ENCODE peak calls at places on chromosomes 4 and X, in eight cellular contexts. M, F, C, B, Q, Y, K and S are unnamed samples. For H3K4me1 and H3K36me3, the result is how much of the 10 kb centered on the place peaks cover.

GRCh38 chr4:81052119-81053068 is 21.9 kb downstream of the BMP3 start:
- DNase-seq in Q (peak), M (peak), B (no peak), Y (peak), C (peak), F (peak), K (peak), S (no peak)

GRCh38 chr4:173301518-173302201 is 32.5 kb downstream of the HMGB2 start:
- DNase-seq in F (peak), C (no peak), B (no peak), Q (no peak), Y (peak), M (no peak), K (no peak), S (no peak)

GRCh38 chr4:60805500-60806313 is 394.4 kb upstream of the ADGRL3 start:
- DNase-seq in F (peak), K (no peak), C (no peak), M (no peak), B (no peak), Q (no peak), Y (peak), S (no peak)

GRCh38 chr4:119676101-119676500 is 47.5 kb upstream of the PDE5A start:
- DNase-seq in F (no peak), M (no peak), Y (no peak), K (no peak), B (no peak), C (no peak), Q (no peak), S (no peak)

GRCh38 chr4:151537726-151538125 is 128.8 kb downstream of the FHIP1A start:
- DNase-seq in M (no peak), F (no peak), Y (peak), Q (no peak), C (no peak), B (no peak), K (no peak), S (no peak)

GRCh38 chr4:118732591-118733330 is 47.6 kb downstream of the METTL14 start:
- DNase-seq in C (no peak), K (no peak), F (peak), Q (no peak), B (no peak), Y (peak), M (no peak), S (no peak)

GRCh38 chr4:8472689-8473197 is 32.2 kb downstream of the TRMT44 start:
- DNase-seq in C (peak), K (no peak), B (no peak), F (peak), Y (peak), M (no peak), Q (no peak), S (peak)

GRCh38 chr4:66489783-66490452 is 819.6 kb upstream of the EPHA5 start:
- DNase-seq in Q (no peak), Y (peak), C (no peak), F (peak), K (no peak), B (no peak), M (no peak), S (no peak)

GRCh38 chr4:121112530-121112929 is 40.2 kb upstream of the NDNF start:
- DNase-seq in B (no peak), C (no peak), F (no peak), Y (no peak), M (no peak), K (no peak), Q (no peak), S (no peak)

GRCh38 chr4:36273276-36273675 is 8.1 kb upstream of the DTHD1 start:
- DNase-seq in C (no peak), Y (no peak), F (no peak), Q (no peak), M (no peak), K (no peak), B (no peak), S (no peak)

GRCh38 chrX:13033193-13033592 is 11.2 kb downstream of the FAM9C start:
- DNase-seq in Y (no peak), K (no peak), M (no peak), F (peak), Q (no peak), B (no peak), C (no peak), S (no peak)

GRCh38 chr4:41258783-41259182 is 2.1 kb downstream of the UCHL1 start:
- DNase-seq in M (no peak), B (no peak), F (peak), Q (no peak), Y (peak), C (no peak), K (no peak), S (no peak)

GRCh38 chrX:147875866-147876596 is 35.7 kb upstream of the FMR1 start:
- DNase-seq in F (no peak), B (no peak), K (no peak), Q (no peak), Y (no peak), C (no peak), M (no peak), S (no peak)

GRCh38 chr4:1008840-1009646 is 2.4 kb upstream of the FGFRL1 start:
- DNase-seq in F (no peak), K (peak), Q (peak), M (peak), B (peak), C (peak), Y (no peak), S (no peak)

GRCh38 chr4:144174401-144175067 is 34.0 kb upstream of the GYPA start:
- DNase-seq in B (no peak), F (peak), Y (peak), Q (no peak), K (no peak), M (no peak), C (no peak), S (no peak)

GRCh38 chr4:170388255-170388654 is 298.5 kb upstream of the AADAT start:
- DNase-seq in K (no peak), Q (no peak), Y (peak), F (peak), B (no peak), C (no peak), M (no peak), S (no peak)

GRCh38 chrX:134883134-134883700 is 107.6 kb upstream of the SMIM10 start:
- DNase-seq in K (no peak), M (no peak), C (no peak), Y (peak), B (no peak), Q (no peak), F (no peak), S (no peak)

GRCh38 chr4:742096-742741 is 36.6 kb downstream of the PCGF3 start:
- DNase-seq in B (no peak), Y (no peak), K (no peak), Q (no peak), F (no peak), M (no peak), C (no peak), S (no peak)

GRCh38 chr4:154506253-154506652 is 14.7 kb upstream of the DCHS2 start:
- DNase-seq in M (no peak), K (no peak), Q (no peak), B (no peak), Y (no peak), F (peak), C (no peak), S (no peak)

GRCh38 chr4:37381040-37381668 is 136.6 kb downstream of the NWD2 start:
- DNase-seq in Y (no peak), Q (no peak), K (no peak), F (no peak), C (no peak), B (no peak), M (no peak), S (no peak)

GRCh38 chr4:23368081-23368697 is 521.7 kb downstream of the PPARGC1A start:
- DNase-seq in M (no peak), Y (no peak), C (no peak), Q (peak), K (no peak), F (peak), B (no peak), S (no peak)

GRCh38 chr4:47490550-47490949 is 5.5 kb downstream of the ATP10D start:
- DNase-seq in K (no peak), F (no peak), M (no peak), Y (peak), Q (no peak), C (no peak), B (no peak), S (no peak)

GRCh38 chr4:134215636-134216340 is 14.2 kb upstream of the PABPC4L start:
- DNase-seq in K (no peak), F (peak), Q (no peak), Y (peak), B (no peak), C (no peak), M (no peak), S (no peak)

GRCh38 chr4:30537462-30537861 is 182.7 kb upstream of the PCDH7 start:
- DNase-seq in K (no peak), C (no peak), M (no peak), B (no peak), Y (peak), Q (no peak), F (peak), S (no peak)

DNA sequence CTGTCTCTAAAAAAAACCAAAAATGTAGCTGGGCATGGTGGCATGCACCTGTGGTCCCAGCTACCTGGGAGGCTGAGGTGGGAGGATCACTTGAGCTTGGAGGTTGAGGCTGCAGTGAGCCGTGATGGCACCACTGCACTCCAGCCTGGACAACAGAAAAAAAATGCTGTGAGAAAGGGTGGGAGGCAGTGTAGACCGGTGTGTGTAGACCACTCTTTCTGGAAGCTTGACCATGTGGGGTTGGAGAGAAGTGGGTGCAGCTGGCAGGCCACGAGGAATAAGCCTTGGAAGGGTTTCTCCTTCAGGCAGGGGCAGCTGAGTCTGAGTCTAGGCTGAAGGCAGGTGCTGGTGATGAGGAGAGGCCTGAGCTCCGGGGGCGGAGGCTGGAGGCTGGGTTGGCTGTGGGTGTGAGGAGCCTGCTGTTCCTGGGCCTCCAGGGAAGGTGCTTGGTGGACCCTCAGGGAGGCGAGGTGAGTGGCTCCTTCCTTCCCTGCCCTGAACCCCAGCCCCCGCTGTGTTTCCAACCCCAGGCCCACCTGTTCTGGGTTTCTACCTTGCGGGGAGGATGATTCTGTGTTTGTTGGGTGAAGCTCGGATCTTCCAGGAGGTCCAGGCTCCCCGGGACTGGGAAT is 9.3 kb upstream of the TBC1D14 start:
- DNase-seq in Q (peak), F (no peak), B (no peak), M (no peak), K (no peak), Y (no peak), C (no peak), S (no peak)
- H3K4me1 ChIP-seq in Q (under half), F (under half), B (under half), M (under half), K (under half), Y (under half), C (under half), S (under half)

GRCh38 chr4:88745581-88746163 is 48.0 kb upstream of the NAP1L5 start:
- DNase-seq in F (no peak), M (no peak), Q (no peak), B (no peak), Y (no peak), K (no peak), C (no peak), S (no peak)
- H3K36me3 ChIP-seq in F (under half), M (under half), Q (half or more), B (half or more), Y (under half), K (half or more), C (under half), S (under half)

DNA sequence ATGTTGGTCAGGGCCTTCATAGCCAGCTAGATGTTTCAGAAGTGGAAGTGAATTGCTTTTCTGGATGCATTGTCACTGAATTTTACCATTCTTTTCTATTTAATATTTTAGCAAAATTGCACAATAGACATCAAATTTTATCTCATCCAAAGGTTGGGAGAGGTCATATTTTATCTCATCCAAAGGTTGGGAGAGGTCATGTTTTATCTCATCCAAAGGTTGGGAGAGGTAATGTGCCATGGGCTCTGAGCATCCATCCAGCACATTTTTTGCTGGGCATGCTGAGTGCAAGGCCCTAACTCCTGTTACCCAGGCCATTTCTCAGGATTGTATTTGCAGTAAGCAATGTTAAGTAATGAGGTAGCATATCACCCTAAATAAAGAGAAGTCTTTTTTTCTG is 14.7 kb upstream of the CYP2U1 start:
- DNase-seq in B (no peak), C (no peak), Y (no peak), Q (no peak), M (no peak), K (no peak), F (no peak), S (no peak)
- H3K4me1 ChIP-seq in B (under half), C (under half), Y (under half), Q (under half), M (under half), K (under half), F (under half), S (under half)

GRCh38 chr4:93645120-93645519 is 183.4 kb upstream of the ATOH1 start:
- DNase-seq in C (no peak), Q (no peak), M (no peak), B (no peak), K (no peak), Y (no peak), F (no peak), S (no peak)

GRCh38 chr4:93649828-93650227 is 178.7 kb upstream of the ATOH1 start:
- DNase-seq in C (no peak), Q (no peak), Y (no peak), B (no peak), F (no peak), M (no peak), K (no peak), S (no peak)

GRCh38 chr4:93648258-93648657 is 180.3 kb upstream of the ATOH1 start:
- DNase-seq in Y (no peak), C (no peak), M (no peak), K (no peak), B (no peak), F (no peak), Q (no peak), S (no peak)

DNA sequence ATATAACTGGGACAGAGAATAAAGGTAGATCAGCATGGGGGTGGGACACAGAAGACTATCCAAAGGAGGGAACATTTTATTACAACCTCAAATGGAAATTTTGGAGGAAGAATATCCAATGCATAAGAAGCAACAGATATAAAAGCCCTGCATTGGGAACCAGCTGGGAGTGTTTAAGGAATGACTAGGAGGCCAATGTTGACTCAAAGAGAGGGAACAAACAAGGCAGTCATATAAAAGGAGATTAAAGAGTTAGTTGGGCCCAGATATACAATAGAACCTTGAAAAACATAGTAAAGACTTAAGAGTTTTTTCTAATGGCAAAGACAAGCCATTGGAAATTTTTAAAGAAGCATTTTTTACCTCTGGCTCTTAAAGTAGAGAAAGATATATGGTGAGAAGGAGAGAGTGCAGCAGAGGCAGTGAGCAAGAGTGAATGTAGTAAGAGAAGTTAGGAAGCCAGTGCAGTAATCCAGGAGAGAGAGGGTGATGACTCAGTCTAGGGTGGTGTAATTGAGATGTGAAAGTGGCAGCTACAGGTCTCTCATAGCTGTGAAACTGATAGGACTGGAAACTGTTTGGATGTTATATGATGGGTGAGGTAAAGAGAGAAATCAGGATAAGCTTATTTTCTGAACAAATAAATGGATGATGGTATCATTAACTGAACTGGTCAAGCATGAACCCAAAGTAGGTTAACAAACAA is 182.2 kb upstream of the ATOH1 start:
- DNase-seq in B (no peak), F (peak), K (no peak), Y (no peak), C (no peak), M (no peak), Q (no peak), S (no peak)
- H3K36me3 ChIP-seq in B (under half), F (under half), K (under half), Y (under half), C (under half), M (under half), Q (under half), S (under half)

GRCh38 chr4:86940176-86940575 is 5.4 kb downstream of the AFF1 start:
- DNase-seq in K (no peak), C (no peak), Y (no peak), B (no peak), M (no peak), Q (no peak), F (peak), S (no peak)
- H3K4me1 ChIP-seq in K (half or more), C (under half), Y (under half), B (half or more), M (half or more), Q (half or more), F (under half), S (under half)

GRCh38 chr4:48557478-48557877 is 67.4 kb downstream of the ZAR1 start:
- DNase-seq in B (no peak), Y (no peak), M (no peak), Q (no peak), C (no peak), K (no peak), F (no peak), S (no peak)

GRCh38 chr4:48554606-48555005 is 64.6 kb downstream of the ZAR1 start:
- DNase-seq in Y (no peak), Q (no peak), B (no peak), F (no peak), C (no peak), K (no peak), M (no peak), S (no peak)

GRCh38 chr4:48558026-48558425 is 68.0 kb downstream of the ZAR1 start:
- DNase-seq in K (no peak), F (no peak), Q (no peak), C (no peak), B (no peak), Y (no peak), M (no peak), S (no peak)

GRCh38 chr4:48556268-48556667 is 66.2 kb downstream of the ZAR1 start:
- DNase-seq in Y (no peak), K (no peak), F (no peak), B (no peak), M (no peak), C (no peak), Q (no peak), S (no peak)

GRCh38 chr4:48553720-48554119 is 63.7 kb downstream of the ZAR1 start:
- DNase-seq in C (no peak), Q (no peak), K (no peak), B (no peak), M (no peak), F (no peak), Y (no peak), S (no peak)
- H3K36me3 ChIP-seq in C (half or more), Q (half or more), K (half or more), B (half or more), M (under half), F (under half), Y (under half), S (under half)

GRCh38 chr4:99848576-99848975 is 31.9 kb downstream of the DAPP1 start:
- DNase-seq in Y (no peak), K (no peak), Q (no peak), F (no peak), B (no peak), C (no peak), M (no peak), S (no peak)
- H3K4me1 ChIP-seq in Y (under half), K (under half), Q (under half), F (under half), B (under half), C (under half), M (under half), S (under half)

DNA sequence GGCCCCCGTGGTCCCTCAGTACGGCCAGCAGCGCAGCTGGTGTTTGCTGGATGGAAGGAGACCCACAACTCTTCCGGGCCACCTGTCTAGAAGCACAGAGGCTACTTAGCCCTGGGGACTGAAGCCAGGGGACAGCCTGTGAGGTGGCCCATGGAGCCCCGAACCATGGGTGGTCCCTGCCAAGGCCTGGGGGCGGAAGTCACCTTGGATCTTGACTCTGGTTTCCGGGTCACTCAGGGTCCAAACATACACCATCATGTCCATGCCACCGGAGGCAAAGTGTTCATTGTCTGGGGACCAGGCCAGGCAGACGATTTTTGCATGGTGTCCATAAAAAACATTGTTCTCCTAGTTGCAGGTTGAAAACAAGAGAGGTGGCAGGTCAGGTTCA is 39.5 kb downstream of the WDR1 start:
- DNase-seq in K (no peak), M (no peak), C (peak), Y (no peak), Q (peak), F (no peak), B (no peak), S (peak)
- H3K36me3 ChIP-seq in K (half or more), M (half or more), C (half or more), Y (half or more), Q (half or more), F (half or more), B (half or more), S (under half)